ENCODE peak calls at places on chromosomes 6 and 20, in ten cellular contexts. L is ascending aorta; Z is iPS DF 6.9; I is GM23248; A is GM23338; R is left ventricle myocardium inferior; H is H9; X is CD8-positive, alpha-beta T cell; O is pancreas; F is lung. E is an unnamed sample.

GRCh38 chr6:636488-636887 is 20.4 kb downstream of the HUS1B start:
- DNase-seq in R (no peak), X (no peak), L (no peak), I (no peak), H (no peak), F (no peak), A (no peak), Z (no peak), O (no peak), E (no peak)

GRCh38 chr6:122622404-122622938 is 12.3 kb downstream of the PKIB start:
- DNase-seq in O (no peak), R (no peak), F (no peak), I (no peak), X (no peak), L (no peak), Z (no peak), A (no peak), H (no peak), E (no peak)

GRCh38 chr6:125170376-125170775 is 16.8 kb downstream of the TPD52L1 start:
- DNase-seq in Z (no peak), I (peak; percentile 85), A (no peak), O (no peak), R (no peak), H (no peak), X (no peak), L (no peak), F (no peak), E (no peak)

GRCh38 chr6:17394192-17394611 is 807 bp downstream of the CAP2 start:
- DNase-seq in F (peak; percentile 55), L (peak; percentile 72), Z (peak; percentile 48), A (peak; percentile 87), X (no peak), I (peak; percentile 82), R (peak; percentile 22), O (peak; percentile 66), H (peak; percentile 80), E (no peak)

GRCh38 chr6:2353412-2354137 is 108.2 kb upstream of the GMDS start:
- DNase-seq in R (peak; percentile 37), X (peak; percentile 52), Z (peak; percentile 27), O (peak; percentile 62), I (peak; percentile 89), A (peak; percentile 85), F (peak; percentile 61), H (peak; percentile 59), L (peak; percentile 90), E (peak; percentile 5)

GRCh38 chr6:145148392-145149175 is 586.7 kb downstream of the EPM2A start:
- DNase-seq in R (no peak), H (no peak), X (no peak), I (peak; percentile 83), L (no peak), O (no peak), A (peak; percentile 25), Z (no peak), F (peak; percentile 63), E (no peak)

GRCh38 chr6:562052-562676 is 94.7 kb downstream of the HUS1B start:
- DNase-seq in X (no peak), A (no peak), L (no peak), Z (no peak), O (no peak), F (no peak), R (no peak), I (no peak), H (no peak), E (no peak)

GRCh38 chr6:45654673-45655072 is 276.9 kb upstream of the SUPT3H start:
- DNase-seq in Z (no peak), R (no peak), A (no peak), X (no peak), H (no peak), O (no peak), L (peak; percentile 7), F (no peak), I (peak; percentile 50), E (no peak)

GRCh38 chr6:75275067-75275466 is 9.5 kb downstream of the TMEM30A start:
- DNase-seq in X (no peak), I (peak; percentile 81), O (no peak), A (no peak), R (no peak), Z (no peak), F (no peak), H (no peak), L (no peak), E (no peak)

GRCh38 chr20:4724459-4725262 is 3.0 kb downstream of the PRND start:
- DNase-seq in R (no peak), F (no peak), L (peak; percentile 56), A (no peak), H (no peak), O (no peak), Z (no peak), X (no peak), I (no peak), E (no peak)

GRCh38 chr20:21102252-21102609 is 3.9 kb downstream of the LINC00237 start:
- DNase-seq in X (no peak), O (no peak), L (no peak), I (no peak), H (peak; percentile 57), A (peak; percentile 59), F (no peak), Z (no peak), R (no peak), E (no peak)

GRCh38 chr20:56442381-56443365 is 25.8 kb upstream of the RTF2 start:
- DNase-seq in X (no peak), F (no peak), L (no peak), R (no peak), A (no peak), H (no peak), Z (no peak), I (no peak), O (no peak), E (no peak)

GRCh38 chr6:178119-178518 is 114.2 kb upstream of the DUSP22 start:
- DNase-seq in R (no peak), O (no peak), H (no peak), X (no peak), I (no peak), F (no peak), L (no peak), Z (no peak), A (no peak), E (no peak)

GRCh38 chr6:144259988-144260387 is 25.1 kb upstream of the UTRN start:
- DNase-seq in X (no peak), Z (no peak), I (peak; percentile 54), H (no peak), R (no peak), A (no peak), F (no peak), L (no peak), O (no peak), E (no peak)

GRCh38 chr6:34190504-34191122 is 44.7 kb upstream of the GRM4 start:
- DNase-seq in H (peak; percentile 54), F (no peak), I (no peak), L (peak; percentile 39), Z (no peak), A (peak; percentile 25), X (no peak), O (no peak), R (no peak), E (no peak)

GRCh38 chr20:56428881-56429280 is 16.8 kb downstream of the CASS4 start:
- DNase-seq in A (no peak), L (no peak), H (no peak), X (no peak), O (no peak), Z (no peak), I (no peak), F (no peak), R (no peak), E (no peak)

GRCh38 chr20:37290158-37290810 is 829 bp downstream of the MANBAL start:
- DNase-seq in R (no peak), I (peak; percentile 48), Z (no peak), F (no peak), O (no peak), L (no peak), X (no peak), A (no peak), H (no peak), E (no peak)

DNA sequence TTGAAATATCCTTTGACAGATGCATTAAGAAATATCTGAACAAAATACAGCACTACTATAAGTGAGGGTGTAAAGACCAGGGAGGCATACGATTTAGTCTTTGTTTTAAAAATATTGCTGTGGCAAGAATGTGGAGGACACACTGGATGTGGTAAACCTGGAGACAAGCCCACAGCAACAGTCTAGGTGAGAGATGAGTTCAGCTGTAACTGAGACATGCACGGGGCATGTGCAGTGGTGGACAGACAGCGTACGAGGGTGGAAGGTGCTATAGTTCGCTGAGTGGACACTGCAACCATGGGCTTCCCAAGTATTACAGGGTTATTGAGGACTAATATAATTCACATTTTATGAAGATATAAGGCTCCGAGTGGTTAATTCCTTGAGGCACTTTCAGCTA is 1.8 kb downstream of the NANP start:
- DNase-seq in R (no peak), H (no peak), Z (no peak), X (no peak), I (no peak), A (no peak), O (no peak), F (no peak), L (no peak), E (no peak)
- H3K27ac ChIP-seq in R (no peak overlapping the region), H (no peak overlapping the region), Z (no peak overlapping the region), X (no peak overlapping the region), I (no peak overlapping the region), A (no peak overlapping the region), O (no peak overlapping the region), F (no peak overlapping the region), L (no peak overlapping the region), E (no peak overlapping the region)

GRCh38 chr6:5878792-5879191 is 127.9 kb downstream of the NRN1 start:
- DNase-seq in A (no peak), X (no peak), R (no peak), I (no peak), F (no peak), H (no peak), L (no peak), O (no peak), Z (no peak), E (no peak)
- H3K27ac ChIP-seq in A (no peak overlapping the region), X (no peak overlapping the region), R (no peak overlapping the region), I (no peak overlapping the region), F (no peak overlapping the region), H (no peak overlapping the region), L (no peak overlapping the region), O (no peak overlapping the region), Z (no peak overlapping the region), E (no peak overlapping the region)

DNA sequence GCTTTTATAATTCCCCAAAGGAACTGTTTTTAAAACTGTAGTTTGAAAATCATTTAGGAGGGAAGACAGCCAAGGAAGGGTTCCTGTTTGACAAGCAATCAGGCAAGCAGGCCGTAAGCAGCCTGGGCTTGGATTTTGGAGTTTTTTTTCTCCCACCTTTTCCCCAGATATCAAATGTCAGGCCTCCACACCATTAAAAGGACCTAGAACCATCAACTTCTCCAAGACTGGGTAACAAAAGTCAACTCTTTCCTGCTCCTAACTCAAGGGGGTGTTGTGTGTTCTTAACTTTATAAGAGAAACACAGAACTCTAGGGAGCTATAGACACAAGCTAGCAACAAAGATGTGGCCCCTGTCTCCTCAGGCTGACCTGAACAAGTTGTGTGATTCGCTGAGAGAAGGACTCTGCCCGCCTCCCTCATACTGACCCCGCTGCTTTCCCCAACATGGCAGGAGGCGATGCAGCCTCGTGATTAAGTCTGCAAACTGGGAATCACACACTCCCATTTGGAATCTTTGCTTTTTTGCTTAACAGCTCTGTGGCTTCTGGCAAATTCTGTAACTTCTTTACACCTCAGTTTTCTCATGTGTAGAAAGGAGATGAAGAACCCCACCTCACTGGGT is 146.5 kb downstream of the BCAS1 start:
- DNase-seq in O (no peak), F (no peak), Z (no peak), H (no peak), I (no peak), A (no peak), R (no peak), X (no peak), L (no peak), E (no peak)
- H3K27ac ChIP-seq in O (no peak overlapping the region), F (no peak overlapping the region), Z (no peak overlapping the region), H (no peak overlapping the region), I (peak overlapping the region; percentile 69), A (no peak overlapping the region), R (peak overlapping the region; percentile 63), X (no peak overlapping the region), L (peak overlapping the region; percentile 10), E (no peak overlapping the region)

GRCh38 chr20:25044261-25044560 is 13.7 kb downstream of the ACSS1 start:
- DNase-seq in R (no peak), A (no peak), Z (no peak), H (no peak), L (no peak), I (no peak), X (no peak), F (no peak), O (no peak), E (no peak)
- H3K27ac ChIP-seq in R (peak overlapping the region; percentile 98), A (no peak overlapping the region), Z (no peak overlapping the region), H (no peak overlapping the region), L (peak overlapping the region; percentile 68), I (no peak overlapping the region), X (no peak overlapping the region), F (peak overlapping the region; percentile 77), O (no peak overlapping the region), E (peak overlapping the region; percentile 86)